ENCODE peak calls at places on chromosomes 11 and 22, in nine cellular contexts. S is lower leg skin; A is stimulated activated CD4-positive, alpha-beta T cell treated with anti-CD3 and anti-CD28 coated beads, Interleukin-2, amount 100 ng/mL, for 48 hours; Q is adrenal gland; R is left cardiac atrium; N is progenitor cell of endocrine pancreas; F is stimulated activated CD8-positive, alpha-beta memory T cell treated with anti-CD3 and anti-CD28 coated beads, Interleukin-2, amount 100 ng/mL, for 1 hour; U is T-helper 1 cell; H is IMR-90. V is an unnamed sample.
A peak's percentile ranks its signal among the peaks of the same experiment; 100 is the strongest.

GRCh38 chr22:40919446-40919845 is 31.7 kb upstream of the RBX1 start:
- DNase-seq in S (no peak), A (no peak), Q (no peak), R (no peak), N (no peak), F (no peak), U (no peak), H (no peak), V (no peak)

GRCh38 chr11:35141538-35141937 is 2.6 kb downstream of the CD44 start:
- DNase-seq in S (peak; percentile 93), A (no peak), Q (peak; percentile 69), R (peak; percentile 52), N (no peak), F (no peak), U (no peak), H (no peak), V (no peak)

GRCh38 chr22:19974233-19974861 is 32.7 kb upstream of the TXNRD2 start:
- DNase-seq in S (no peak), A (no peak), Q (peak; percentile 80), R (peak; percentile 53), N (peak; percentile 35), F (no peak), U (no peak), H (peak; percentile 51), V (no peak)

GRCh38 chr22:24952837-24953293 is 349 bp downstream of the KIAA1671 start:
- DNase-seq in S (peak; percentile 91), A (no peak), Q (peak; percentile 87), R (peak; percentile 66), N (peak; percentile 36), F (no peak), U (no peak), H (peak; percentile 7), V (peak; percentile 15)

GRCh38 chr11:105738972-105739574 is 129.2 kb downstream of the GRIA4 start:
- DNase-seq in S (no peak), A (no peak), Q (no peak), R (no peak), N (no peak), F (no peak), U (no peak), H (no peak), V (no peak)

GRCh38 chr11:104361975-104362374 is 198.0 kb upstream of the PDGFD start:
- DNase-seq in S (no peak), A (no peak), Q (no peak), R (no peak), N (no peak), F (no peak), U (no peak), H (no peak), V (no peak)

GRCh38 chr22:23237841-23238240 is 57.5 kb downstream of the BCR start:
- DNase-seq in S (no peak), A (no peak), Q (no peak), R (no peak), N (no peak), F (no peak), U (no peak), H (no peak), V (peak; percentile 17)

GRCh38 chr11:2462092-2462985 is 17.5 kb downstream of the KCNQ1 start:
- DNase-seq in S (peak; percentile 68), A (no peak), Q (peak; percentile 53), R (no peak), N (no peak), F (no peak), U (no peak), H (no peak), V (no peak)

GRCh38 chr11:46903846-46904245 is 14.5 kb downstream of the LRP4 start:
- DNase-seq in S (no peak), A (no peak), Q (no peak), R (no peak), N (no peak), F (no peak), U (no peak), H (no peak), V (no peak)

GRCh38 chr22:42947211-42947990 is 67.5 kb downstream of the PACSIN2 start:
- DNase-seq in S (no peak), A (no peak), Q (peak; percentile 82), R (no peak), N (no peak), F (no peak), U (no peak), H (peak; percentile 41), V (no peak)

GRCh38 chr11:65576867-65577755 is 1.3 kb downstream of the EHBP1L1 start:
- DNase-seq in S (peak; percentile 95), A (no peak), Q (peak; percentile 79), R (peak; percentile 84), N (no peak), F (no peak), U (no peak), H (peak; percentile 43), V (no peak)

GRCh38 chr11:12377824-12378593 is 638 bp downstream of the PARVA start:
- DNase-seq in S (peak; percentile 93), A (no peak), Q (peak; percentile 91), R (peak; percentile 86), N (peak; percentile 65), F (no peak), U (no peak), H (peak; percentile 71), V (no peak)

GRCh38 chr22:35649026-35649553 is 844 bp downstream of the APOL6 start:
- DNase-seq in S (peak; percentile 73), A (no peak), Q (peak; percentile 48), R (no peak), N (no peak), F (no peak), U (no peak), H (no peak), V (no peak)

GRCh38 chr11:134181707-134182106 is 42.1 kb downstream of the NCAPD3 start:
- DNase-seq in S (no peak), A (no peak), Q (no peak), R (no peak), N (no peak), F (no peak), U (no peak), H (peak; percentile 46), V (no peak)

GRCh38 chr11:133951484-133952198 is 5.1 kb downstream of the IGSF9B start:
- DNase-seq in S (no peak), A (no peak), Q (peak; percentile 67), R (no peak), N (no peak), F (no peak), U (no peak), H (peak; percentile 4), V (no peak)

GRCh38 chr11:2445948-2446551 is 1.2 kb downstream of the KCNQ1 start:
- DNase-seq in S (no peak), A (no peak), Q (no peak), R (no peak), N (no peak), F (no peak), U (no peak), H (no peak), V (no peak)

GRCh38 chr22:50012201-50013181 is at the start of gene IL17REL:
- DNase-seq in S (no peak), A (no peak), Q (no peak), R (no peak), N (no peak), F (no peak), U (no peak), H (peak; percentile 10), V (no peak)

GRCh38 chr11:60118333-60118732 is 29.9 kb downstream of the MS4A2 start:
- DNase-seq in S (no peak), A (no peak), Q (no peak), R (no peak), N (no peak), F (no peak), U (no peak), H (no peak), V (no peak)

GRCh38 chr11:129291556-129291955 is 84.1 kb upstream of the BARX2 start:
- DNase-seq in S (no peak), A (no peak), Q (no peak), R (no peak), N (no peak), F (no peak), U (no peak), H (no peak), V (no peak)

GRCh38 chr11:104614117-104614716 is 284.0 kb downstream of the CASP12 start:
- DNase-seq in S (no peak), A (no peak), Q (no peak), R (no peak), N (no peak), F (no peak), U (no peak), H (no peak), V (no peak)

GRCh38 chr11:64870176-64870892 is 8.1 kb downstream of the EHD1 start:
- DNase-seq in S (no peak), A (no peak), Q (peak; percentile 58), R (peak; percentile 84), N (peak; percentile 40), F (no peak), U (no peak), H (peak; percentile 78), V (no peak)

GRCh38 chr11:85762226-85762625 is 48.7 kb downstream of the SYTL2 start:
- DNase-seq in S (no peak), A (no peak), Q (no peak), R (no peak), N (no peak), F (no peak), U (no peak), H (no peak), V (no peak)

GRCh38 chr22:17903564-17904295 is 120.6 kb downstream of the MICAL3 start:
- DNase-seq in S (no peak), A (no peak), Q (no peak), R (no peak), N (no peak), F (no peak), U (no peak), H (no peak), V (no peak)

GRCh38 chr11:27672836-27673464 is 27.3 kb downstream of the BDNF start:
- DNase-seq in S (no peak), A (no peak), Q (no peak), R (no peak), N (no peak), F (no peak), U (no peak), H (peak; percentile 70), V (no peak)

GRCh38 chr11:44270403-44271192 is 39.3 kb downstream of the ALX4 start:
- DNase-seq in S (peak; percentile 82), A (no peak), Q (no peak), R (no peak), N (no peak), F (no peak), U (no peak), H (no peak), V (no peak)

GRCh38 chr22:19352766-19353165 is 61.2 kb upstream of the CLTCL1 start:
- DNase-seq in S (peak; percentile 26), A (no peak), Q (no peak), R (no peak), N (no peak), F (no peak), U (no peak), H (no peak), V (no peak)

GRCh38 chr11:46039990-46040389 is 81.3 kb downstream of the PHF21A start:
- DNase-seq in S (no peak), A (no peak), Q (no peak), R (no peak), N (no peak), F (no peak), U (no peak), H (peak; percentile 69), V (no peak)

GRCh38 chr11:15967966-15968365 is 388.4 kb downstream of the SOX6 start:
- DNase-seq in S (no peak), A (no peak), Q (no peak), R (no peak), N (no peak), F (no peak), U (no peak), H (peak; percentile 76), V (no peak)

GRCh38 chr22:27994481-27995331 is 75.7 kb upstream of the PITPNB start:
- DNase-seq in S (peak; percentile 78), A (no peak), Q (peak; percentile 23), R (no peak), N (no peak), F (no peak), U (no peak), H (no peak), V (no peak)

GRCh38 chr22:50486561-50487289 is at the start of gene MIOX:
- DNase-seq in S (no peak), A (no peak), Q (no peak), R (no peak), N (no peak), F (no peak), U (no peak), H (no peak), V (no peak)

GRCh38 chr22:50600967-50601668 is 525 bp downstream of the MAPK8IP2 start:
- DNase-seq in S (no peak), A (no peak), Q (peak; percentile 55), R (no peak), N (no peak), F (no peak), U (no peak), H (no peak), V (no peak)

V was measured in central memory CD8-positive, alpha-beta T cell.